ENCODE peak calls at places on chromosomes 16 and 17, in four cellular contexts. W is OCI-LY7, N is H1, J is Caco-2. Q is an unnamed sample. For H3K4me1, the result is how much of the 10 kb centered on the place peaks cover.

GRCh38 chr16:63998-64913 is 8.2 kb downstream of the RHBDF1 start:
- DNase-seq in N (no peak), J (no peak), W (no peak), Q (no peak)

GRCh38 chr17:47257651-47258339 is 4.2 kb downstream of the ITGB3 start:
- DNase-seq in J (no peak), N (no peak), W (no peak), Q (no peak)

GRCh38 chr16:69131167-69131748 is 1.1 kb downstream of the CHTF8 start:
- DNase-seq in W (peak), N (no peak), J (peak), Q (no peak)

GRCh38 chr17:11094377-11094776 is 146.6 kb upstream of the SHISA6 start:
- DNase-seq in N (no peak), J (no peak), W (no peak), Q (no peak)

GRCh38 chr17:44904001-44904984 is 5.0 kb upstream of the EFTUD2 start:
- DNase-seq in N (no peak), J (no peak), W (no peak), Q (no peak)

GRCh38 chr17:9274119-9274445 is 252.8 kb downstream of the NTN1 start:
- DNase-seq in J (no peak), N (no peak), W (no peak), Q (no peak)

GRCh38 chr17:50133769-50134099 is 3.8 kb upstream of the SAMD14 start:
- DNase-seq in N (no peak), J (no peak), W (no peak), Q (no peak)

GRCh38 chr16:66746682-66747081 is 4.7 kb downstream of the DYNC1LI2 start:
- DNase-seq in N (no peak), W (no peak), J (no peak), Q (no peak)

GRCh38 chr16:15958703-15959348 is 9.4 kb downstream of the ABCC1 start:
- DNase-seq in N (no peak), W (no peak), J (no peak), Q (no peak)

DNA sequence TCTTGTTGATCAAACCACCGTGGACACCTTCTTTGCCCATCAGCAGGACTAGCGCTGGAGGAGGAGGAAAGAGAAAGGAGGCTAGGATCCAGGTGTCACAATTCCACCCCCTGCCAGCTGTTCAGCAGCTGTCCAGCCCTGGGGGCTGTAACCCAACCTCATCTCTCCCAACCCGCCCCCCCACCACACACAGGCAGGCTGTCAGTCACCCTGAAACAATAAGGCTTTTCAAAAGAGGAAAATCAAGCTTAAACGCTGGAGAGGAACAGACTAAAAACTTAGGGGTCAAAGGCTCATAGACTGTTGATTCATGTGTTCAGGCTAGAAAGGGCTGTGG is 2.4 kb downstream of the PFN1 start:
- DNase-seq in N (no peak), J (no peak), W (no peak), Q (no peak)
- H3K4me1 ChIP-seq in N (under half), J (under half), W (half or more), Q (under half)

GRCh38 chr16:2194852-2195315 is 1.5 kb downstream of the CASKIN1 start:
- DNase-seq in N (no peak), J (peak), W (peak), Q (peak)
- TF ChIP-seq CTCF in N (peak), J (peak), W (peak), Q (no peak)

DNA sequence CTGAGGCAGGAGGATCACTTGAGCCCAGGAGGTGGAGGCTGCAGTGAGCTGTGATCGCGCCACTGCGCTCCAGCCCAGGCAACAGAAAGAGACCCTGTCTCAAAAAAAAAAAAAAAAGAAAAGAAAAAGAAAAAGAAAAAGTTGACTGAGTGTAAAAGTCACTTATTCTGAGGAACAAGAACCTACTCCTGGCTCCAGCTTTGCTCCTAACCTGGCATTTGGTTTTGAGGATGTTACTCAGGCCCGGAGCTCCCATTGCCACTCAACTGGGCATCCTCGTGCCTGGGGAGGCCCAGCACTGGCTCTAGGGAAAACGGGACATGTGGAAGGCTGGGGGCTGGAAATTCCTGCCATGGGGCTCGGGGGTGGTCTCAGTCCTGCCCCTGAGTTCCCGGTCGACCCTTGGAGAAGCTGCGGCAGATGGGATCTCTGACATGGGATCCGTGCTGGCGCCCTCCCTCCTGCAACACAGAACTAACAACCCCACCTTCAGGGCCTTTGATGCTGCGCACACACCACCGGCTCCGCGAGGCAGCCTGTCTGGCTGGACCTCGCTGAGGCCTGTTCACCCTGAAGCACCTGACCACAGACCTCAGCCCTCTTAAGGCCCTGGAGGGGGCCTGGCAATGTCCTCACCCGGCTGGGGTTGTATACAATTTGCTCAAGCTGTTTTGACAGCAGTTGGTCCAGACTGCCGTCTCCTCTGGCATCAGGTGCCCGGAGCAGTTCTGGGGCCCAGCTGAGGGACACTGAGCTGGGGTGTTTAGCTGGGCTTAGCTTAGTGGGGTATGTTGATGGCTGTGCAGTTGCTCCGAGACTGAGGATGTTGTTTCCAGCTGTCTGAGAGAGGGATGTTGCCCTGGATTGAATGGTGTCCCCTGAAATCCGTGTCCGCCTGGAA is 12.3 kb downstream of the CD7 start:
- DNase-seq in W (no peak), J (no peak), N (no peak), Q (no peak)
- H3K4me1 ChIP-seq in W (under half), J (under half), N (under half), Q (under half)

GRCh38 chr16:29318037-29318436 is 88.5 kb downstream of the NPIPB11 start:
- DNase-seq in J (no peak), N (no peak), W (no peak), Q (no peak)
- TF ChIP-seq CTCF in J (no peak), N (peak), W (no peak), Q (peak)

DNA sequence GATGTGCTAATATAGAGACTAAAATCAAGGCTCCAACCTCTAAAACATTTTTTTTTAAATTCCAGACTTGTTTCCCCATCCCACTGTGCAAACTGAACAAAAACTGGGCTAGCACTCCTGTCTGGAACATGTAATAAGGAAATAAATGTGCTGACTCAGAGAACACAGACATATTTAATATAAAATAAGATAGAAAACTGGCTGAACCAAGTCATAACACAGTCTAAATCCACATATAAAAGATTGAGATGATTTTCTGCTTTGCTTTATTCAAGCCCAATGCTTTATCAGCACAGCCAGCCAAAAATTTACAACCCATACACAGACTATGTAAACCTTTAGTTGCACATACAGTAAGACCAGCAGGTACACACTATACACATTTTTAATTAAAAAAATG is 1.5 kb downstream of the STAT3 start:
- DNase-seq in J (no peak), W (no peak), N (no peak), Q (no peak)
- H3K4me1 ChIP-seq in J (under half), W (under half), N (under half), Q (under half)

GRCh38 chr17:79905832-79906231 is 66.6 kb upstream of the CBX4 start:
- DNase-seq in J (peak), W (no peak), N (no peak), Q (no peak)
- TF ChIP-seq CTCF in J (peak), W (peak), N (peak), Q (no peak)

DNA sequence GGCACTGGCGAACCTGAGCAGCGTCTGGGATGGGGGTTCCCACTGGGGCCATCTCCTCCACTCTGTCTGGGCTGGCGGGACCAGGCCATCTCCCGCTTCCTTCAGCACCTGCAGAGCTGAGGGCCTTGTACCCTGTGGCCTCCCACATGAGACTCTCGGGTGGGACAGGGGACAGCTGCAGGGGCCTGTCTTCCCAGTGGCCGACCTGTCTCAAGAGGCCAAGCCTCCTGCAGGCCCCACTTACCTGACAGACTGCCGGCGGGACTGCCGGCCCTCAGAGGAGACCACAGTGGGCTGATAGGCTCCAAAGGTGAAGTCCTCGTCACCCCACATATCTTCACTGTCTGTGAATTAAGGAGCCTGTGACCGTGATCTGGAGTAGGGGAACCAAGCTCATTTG is 15.7 kb downstream of the FBF1 start:
- DNase-seq in N (no peak), W (no peak), J (no peak), Q (no peak)
- H3K4me1 ChIP-seq in N (under half), W (under half), J (under half), Q (under half)

Q was measured in Panc1.